ENCODE peak calls at places on chromosomes 13 and 19, in four cellular contexts. C, H, Q and E are unnamed samples.

GRCh38 chr19:35755550-35756371 is 1.1 kb downstream of the HSPB6 start:
- DNase-seq in C (no peak), H (peak), Q (peak), E (peak)

GRCh38 chr13:46121597-46122163 is 16.8 kb upstream of the CPB2 start:
- DNase-seq in C (no peak), H (no peak), Q (no peak), E (no peak)

GRCh38 chr13:112065867-112066623 is 904 bp upstream of the SOX1 start:
- DNase-seq in C (no peak), H (no peak), Q (no peak), E (no peak)

GRCh38 chr19:18629166-18630088 is 7.4 kb upstream of the KLHL26 start:
- DNase-seq in C (no peak), H (no peak), Q (peak), E (no peak)

GRCh38 chr19:11091343-11092153 is 2.3 kb downstream of the LDLR start:
- DNase-seq in C (peak), H (peak), Q (no peak), E (no peak)

GRCh38 chr19:23531231-23531790 is 136.0 kb upstream of the ZNF91 start:
- DNase-seq in C (no peak), H (no peak), Q (no peak), E (no peak)

GRCh38 chr13:21504379-21504778 is 45.3 kb upstream of the ZDHHC20 start:
- DNase-seq in C (no peak), H (no peak), Q (no peak), E (no peak)

GRCh38 chr19:6842871-6843607 is 44.3 kb upstream of the ADGRE1 start:
- DNase-seq in C (no peak), H (no peak), Q (no peak), E (no peak)

GRCh38 chr13:70407486-70407885 is 299.2 kb upstream of the KLHL1 start:
- DNase-seq in C (no peak), H (no peak), Q (no peak), E (no peak)

GRCh38 chr13:110392510-110393233 is 85.6 kb downstream of the COL4A2 start:
- DNase-seq in C (no peak), H (no peak), Q (no peak), E (no peak)

GRCh38 chr19:38596057-38596981 is 21.4 kb downstream of the MAP4K1 start:
- DNase-seq in C (peak), H (no peak), Q (no peak), E (peak)

GRCh38 chr13:108981407-108981806 is 352.0 kb downstream of the MYO16 start:
- DNase-seq in C (no peak), H (no peak), Q (no peak), E (no peak)

GRCh38 chr13:98222081-98222554 is 45.0 kb upstream of the RNF113B start:
- DNase-seq in C (no peak), H (no peak), Q (no peak), E (no peak)

GRCh38 chr19:2059422-2060201 is 8.6 kb upstream of the MKNK2 start:
- DNase-seq in C (peak), H (peak), Q (no peak), E (no peak)

GRCh38 chr19:36686365-36687213 is 823 bp upstream of the ZNF567 start:
- DNase-seq in C (no peak), H (no peak), Q (no peak), E (no peak)

GRCh38 chr13:35496761-35497386 is 20.4 kb upstream of the MAB21L1 start:
- DNase-seq in C (no peak), H (no peak), Q (no peak), E (no peak)

GRCh38 chr19:31496076-31496475 is 146.8 kb upstream of the TSHZ3 start:
- DNase-seq in C (no peak), H (no peak), Q (no peak), E (no peak)

GRCh38 chr19:38975214-38975860 is at the start of gene FBXO17:
- DNase-seq in C (peak), H (peak), Q (peak), E (no peak)

GRCh38 chr13:94115054-94115453 is 364.4 kb downstream of the DCT start:
- DNase-seq in C (no peak), H (no peak), Q (no peak), E (no peak)

DNA sequence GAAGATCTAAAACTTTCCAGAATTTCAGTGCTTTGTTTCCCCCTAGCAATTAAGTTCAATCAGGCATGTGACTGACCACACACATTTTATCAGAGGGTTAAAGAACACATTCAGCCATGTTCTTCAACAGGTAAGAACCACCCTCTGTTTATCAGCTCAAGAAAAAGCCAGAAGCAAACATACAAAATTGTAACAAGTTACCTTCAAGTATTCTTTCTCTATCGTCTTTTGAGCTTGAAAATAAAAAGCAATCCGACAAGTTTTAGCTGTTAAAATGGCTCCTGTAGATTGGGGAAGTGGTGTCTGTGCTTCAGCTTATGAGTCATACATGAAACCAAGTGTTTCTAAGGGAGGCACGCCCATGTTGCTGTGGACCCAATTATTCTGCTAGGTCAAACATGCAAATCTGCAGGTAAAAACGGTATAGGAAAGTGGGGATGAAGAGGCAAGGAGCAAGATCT is at the start of gene ELF1:
- DNase-seq in C (peak), H (no peak), Q (peak), E (no peak)
- TF ChIP-seq POLR2A in C (no peak), H (no peak), Q (no peak), E (no peak)

GRCh38 chr13:61095885-61096284 is 319.8 kb downstream of the PCDH20 start:
- DNase-seq in C (no peak), H (no peak), Q (no peak), E (no peak)
- TF ChIP-seq CTCF in C (no peak), H (no peak), Q (no peak), E (no peak)

DNA sequence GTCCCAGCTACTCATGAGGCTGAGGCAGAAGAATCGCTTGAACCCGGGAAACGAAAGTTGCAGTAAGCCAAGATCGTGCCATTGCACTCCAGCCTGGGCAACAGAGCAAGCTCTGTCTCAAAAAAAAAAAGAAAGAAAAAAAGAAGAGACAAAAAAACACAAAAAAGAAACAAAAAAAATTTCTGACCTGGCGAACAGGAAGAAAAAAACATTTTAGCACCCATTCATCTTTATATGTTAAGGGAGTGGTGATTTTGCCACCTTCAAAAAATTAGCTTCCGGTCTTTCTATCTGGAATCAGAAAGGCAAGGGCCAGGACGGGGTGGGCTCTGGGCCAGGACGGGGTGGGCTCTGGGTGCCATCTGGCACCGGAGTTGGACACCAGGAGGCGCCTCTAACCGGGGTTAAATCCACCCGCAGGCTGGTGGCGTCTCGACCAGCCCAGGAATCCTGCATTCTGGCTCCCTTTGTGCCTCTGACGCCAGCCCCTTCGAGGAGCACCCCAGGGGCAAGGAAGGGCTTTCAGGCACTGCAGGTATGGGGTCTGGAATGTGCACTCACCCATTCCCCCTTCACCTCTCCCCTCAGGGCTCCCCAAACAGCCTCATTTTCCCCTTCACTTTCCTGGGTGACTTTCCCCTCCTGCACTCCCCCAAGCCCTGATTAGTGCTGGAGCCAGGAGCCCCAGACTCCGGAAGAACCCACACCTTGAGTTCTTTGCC is 10.4 kb upstream of the ZSWIM4 start:
- DNase-seq in C (peak), H (peak), Q (peak), E (no peak)
- TF ChIP-seq POLR2A in C (no peak), H (no peak), Q (no peak), E (no peak)

DNA sequence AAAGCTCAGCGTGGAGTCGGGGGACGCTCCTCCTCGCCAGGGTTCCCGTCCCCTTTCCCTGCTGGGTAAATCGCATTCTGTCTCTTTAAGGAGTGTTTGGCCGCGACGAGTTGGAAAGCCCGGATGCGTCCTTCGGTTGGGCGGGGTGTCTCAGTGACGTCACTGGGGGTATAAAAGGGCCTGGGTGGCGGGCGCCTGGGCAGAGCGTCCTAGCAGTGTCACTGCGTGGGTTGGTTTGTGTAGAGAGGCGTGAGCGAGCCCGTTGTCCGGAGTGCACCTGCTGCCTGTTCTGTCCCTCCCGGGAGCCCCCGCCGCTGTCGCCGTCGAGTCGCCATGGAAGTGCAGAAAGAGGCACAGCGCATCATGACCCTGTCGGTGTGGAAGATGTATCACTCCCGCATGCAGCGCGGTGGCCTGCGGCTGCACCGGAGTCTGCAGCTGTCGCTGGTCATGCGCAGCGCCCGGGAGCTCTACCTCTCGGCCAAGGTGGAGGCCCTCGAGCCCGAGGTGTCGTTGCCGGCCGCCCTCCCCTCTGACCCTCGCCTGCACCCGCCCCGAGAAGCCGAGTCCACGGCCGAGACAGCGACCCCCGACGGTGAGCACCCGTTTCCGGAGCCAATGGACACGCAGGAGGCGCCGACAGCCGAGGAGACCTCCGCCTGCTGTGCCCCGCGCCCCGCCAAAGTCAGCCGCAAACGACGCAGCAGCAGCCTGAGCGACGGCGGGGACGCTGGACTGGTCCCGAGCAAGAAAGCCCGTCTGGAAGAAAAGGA is 2.8 kb downstream of the IER2 start:
- DNase-seq in C (peak), H (peak), Q (peak), E (peak)
- TF ChIP-seq CTCF in C (no peak), H (peak), Q (peak), E (no peak)

DNA sequence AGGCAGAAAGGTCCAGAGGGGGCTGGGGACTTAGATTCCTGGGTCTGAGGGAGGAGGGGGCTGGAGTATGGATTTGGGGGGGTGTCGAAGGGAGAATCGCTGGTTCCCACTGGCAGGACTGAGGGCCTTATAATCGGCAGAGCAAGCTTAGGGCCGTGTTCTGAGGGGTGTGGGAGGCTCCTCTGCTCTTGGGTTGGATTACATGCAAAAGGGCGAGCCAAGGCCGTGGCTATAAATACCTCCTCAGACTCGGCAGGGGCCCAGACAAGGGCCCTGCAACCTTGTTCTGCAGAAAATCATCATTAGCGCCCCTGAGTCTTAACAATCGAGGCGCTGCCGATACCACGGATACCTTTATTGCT is 707 bp upstream of the MAMSTR start:
- DNase-seq in C (no peak), H (no peak), Q (no peak), E (no peak)
- TF ChIP-seq POLR2A in C (no peak), H (no peak), Q (no peak), E (no peak)

GRCh38 chr13:62019858-62020257 is 604.2 kb upstream of the PCDH20 start:
- DNase-seq in C (no peak), H (no peak), Q (no peak), E (no peak)

GRCh38 chr13:62014299-62014698 is 598.6 kb upstream of the PCDH20 start:
- DNase-seq in C (peak), H (no peak), Q (no peak), E (no peak)
- TF ChIP-seq CTCF in C (peak), H (no peak), Q (no peak), E (no peak)